ENCODE peak calls at places on chromosome 16, in ten cellular contexts. L, U, N, T, E, M, Y, B, K and J are unnamed samples.

GRCh38 chr16:70704586-70704985 is 18.7 kb upstream of the MTSS2 start:
- DNase-seq in K (no peak), M (no peak), N (peak; percentile 57), E (no peak), U (no peak), L (no peak), T (no peak), Y (no peak), B (no peak), J (no peak)

GRCh38 chr16:49628148-49628547 is 227.8 kb downstream of the ZNF423 start:
- DNase-seq in K (no peak), L (no peak), Y (no peak), N (no peak), B (no peak), T (no peak), U (no peak), M (no peak), E (no peak), J (no peak)

GRCh38 chr16:71364306-71364705 is 5.8 kb downstream of the CALB2 start:
- DNase-seq in M (peak; percentile 44), B (no peak), N (no peak), T (no peak), E (no peak), U (no peak), Y (no peak), K (no peak), L (no peak), J (no peak)

GRCh38 chr16:4266372-4266771 is 6.5 kb downstream of the TFAP4 start:
- DNase-seq in L (peak; percentile 39), N (no peak), M (peak; percentile 18), E (peak; percentile 36), T (peak; percentile 64), B (no peak), Y (no peak), U (no peak), K (no peak), J (no peak)

GRCh38 chr16:9176547-9177418 is 85.3 kb downstream of the HAPSTR1 start:
- DNase-seq in M (no peak), Y (no peak), U (no peak), T (no peak), L (no peak), B (no peak), K (no peak), E (no peak), N (no peak), J (no peak)

GRCh38 chr16:14181371-14182050 is 110.4 kb downstream of the MRTFB start:
- DNase-seq in K (peak; percentile 30), U (no peak), L (peak; percentile 96), N (peak; percentile 85), B (peak; percentile 83), M (peak; percentile 83), E (no peak), T (peak; percentile 67), Y (no peak), J (no peak)

GRCh38 chr16:81938331-81939163 is 72.7 kb downstream of the SDR42E1 start:
- DNase-seq in N (no peak), K (no peak), M (no peak), B (no peak), L (no peak), T (no peak), U (no peak), Y (no peak), E (peak; percentile 3), J (no peak)

GRCh38 chr16:87416826-87417471 is 24.8 kb downstream of the MAP1LC3B start:
- DNase-seq in E (no peak), N (peak; percentile 71), T (no peak), M (peak; percentile 75), U (no peak), B (peak; percentile 46), Y (no peak), K (no peak), L (peak; percentile 78), J (peak; percentile 61)

GRCh38 chr16:18979936-18980335 is 3.8 kb upstream of the TMC7 start:
- DNase-seq in B (no peak), K (no peak), L (no peak), M (no peak), N (no peak), E (no peak), Y (no peak), T (no peak), U (no peak), J (no peak)

GRCh38 chr16:47848481-47849109 is 307.2 kb downstream of the ABCC12 start:
- DNase-seq in B (peak; percentile 5), N (peak; percentile 25), U (no peak), T (peak; percentile 64), K (no peak), L (peak; percentile 44), Y (no peak), E (no peak), M (peak; percentile 13), J (no peak)

GRCh38 chr16:9372934-9373890 is 281.8 kb downstream of the HAPSTR1 start:
- DNase-seq in Y (no peak), T (no peak), N (no peak), E (no peak), B (no peak), M (no peak), L (no peak), U (no peak), K (no peak), J (no peak)

GRCh38 chr16:81251871-81252270 is 13.4 kb downstream of the BCO1 start:
- DNase-seq in B (peak; percentile 61), M (peak; percentile 79), E (no peak), K (no peak), Y (peak; percentile 66), T (no peak), N (peak; percentile 55), U (no peak), L (no peak), J (no peak)

GRCh38 chr16:74304164-74304834 is 7.7 kb downstream of the PSMD7 start:
- DNase-seq in M (peak; percentile 17), U (no peak), K (no peak), B (no peak), E (no peak), N (no peak), Y (no peak), L (peak; percentile 23), T (peak; percentile 16), J (peak; percentile 25)
- TF ChIP-seq CTCF in M (peak; percentile 42), U (peak; percentile 40), K (peak; percentile 31), B (peak; percentile 75), E (peak; percentile 22), N (peak; percentile 41), Y (peak; percentile 60), L (peak; percentile 43), T (peak; percentile 43), J (no peak)

GRCh38 chr16:78072275-78072674 is 27.2 kb upstream of the WWOX start:
- DNase-seq in B (no peak), L (no peak), K (no peak), Y (no peak), N (no peak), T (peak; percentile 2), U (no peak), M (no peak), E (no peak), J (no peak)

GRCh38 chr16:78081341-78081740 is 18.1 kb upstream of the WWOX start:
- DNase-seq in M (no peak), Y (no peak), K (no peak), E (no peak), T (no peak), U (no peak), B (no peak), N (no peak), L (no peak), J (no peak)

GRCh38 chr16:78069913-78070312 is 29.5 kb upstream of the WWOX start:
- DNase-seq in T (no peak), M (no peak), K (no peak), U (no peak), Y (no peak), L (no peak), N (no peak), B (no peak), E (no peak), J (no peak)

DNA sequence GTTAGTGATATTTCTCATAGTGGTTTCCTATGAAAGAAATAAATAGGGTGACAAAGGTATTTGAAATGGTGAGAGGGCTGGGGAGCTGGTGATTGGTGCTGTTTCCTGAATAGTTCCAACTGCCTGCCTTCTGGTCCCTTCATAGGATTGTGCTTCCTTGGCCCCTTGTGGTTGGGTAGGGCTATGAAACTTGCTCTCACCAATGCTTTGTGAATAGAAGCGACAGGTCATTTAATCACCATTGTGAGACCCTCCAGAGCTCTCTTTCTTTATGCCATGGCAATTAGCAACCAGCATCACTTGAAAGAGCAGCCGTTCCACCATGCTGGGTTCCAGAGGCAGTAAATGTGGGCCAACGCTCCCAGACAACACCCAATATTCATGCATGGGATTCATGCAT is 23.7 kb upstream of the WWOX start:
- DNase-seq in T (no peak), K (no peak), Y (no peak), B (no peak), E (no peak), N (no peak), M (no peak), U (no peak), L (no peak), J (no peak)
- TF ChIP-seq CTCF in T (no peak), K (no peak), Y (no peak), B (no peak), E (no peak), N (no peak), M (no peak), U (no peak), L (no peak), J (no peak)

GRCh38 chr16:25143898-25144297 is 32.4 kb downstream of the LCMT1 start:
- DNase-seq in M (no peak), U (no peak), L (no peak), Y (no peak), B (no peak), E (no peak), K (no peak), N (no peak), T (no peak), J (no peak)
- TF ChIP-seq CTCF in M (peak; percentile 27), U (peak; percentile 45), L (peak; percentile 24), Y (peak; percentile 45), B (peak; percentile 68), E (no peak), K (no peak), N (peak; percentile 35), T (no peak), J (no peak)

GRCh38 chr16:15521390-15521757 is 87.0 kb downstream of the BMERB1 start:
- DNase-seq in L (no peak), K (no peak), B (no peak), N (no peak), E (no peak), M (no peak), Y (no peak), U (no peak), T (no peak), J (no peak)

GRCh38 chr16:15523939-15524338 is 89.6 kb downstream of the BMERB1 start:
- DNase-seq in L (no peak), B (peak; percentile 18), E (no peak), K (no peak), Y (no peak), N (no peak), T (no peak), U (no peak), M (no peak), J (no peak)

GRCh38 chr16:15521758-15522509 is 87.5 kb downstream of the BMERB1 start:
- DNase-seq in L (peak; percentile 15), B (no peak), N (peak; percentile 49), K (no peak), E (no peak), Y (no peak), T (no peak), U (peak; percentile 18), M (peak; percentile 86), J (no peak)

GRCh38 chr16:15524966-15525365 is 90.6 kb downstream of the BMERB1 start:
- DNase-seq in E (no peak), B (no peak), M (no peak), L (no peak), N (no peak), U (no peak), K (no peak), Y (no peak), T (no peak), J (no peak)

GRCh38 chr16:15523092-15523541 is 88.7 kb downstream of the BMERB1 start:
- DNase-seq in L (no peak), T (no peak), B (no peak), U (no peak), Y (no peak), M (no peak), N (no peak), K (no peak), E (no peak), J (no peak)
- TF ChIP-seq CTCF in L (no peak), T (no peak), B (no peak), U (peak; percentile 26), Y (no peak), M (no peak), N (no peak), K (no peak), E (no peak), J (no peak)